ENCODE peak calls at places on chromosome 9, in four cellular contexts. I, T, L and F are unnamed samples.

GRCh38 chr9:35048521-35048920 is 23.9 kb downstream of the VCP start:
- DNase-seq in I (no peak), T (no peak), L (no peak), F (no peak)

GRCh38 chr9:123568691-123569342 is 212.8 kb downstream of the CRB2 start:
- DNase-seq in I (no peak), T (no peak), L (peak), F (peak)

GRCh38 chr9:112894699-112895098 is 4.0 kb upstream of the SLC46A2 start:
- DNase-seq in I (no peak), T (no peak), L (no peak), F (no peak)

GRCh38 chr9:123772967-123773366 is 157.0 kb downstream of the DENND1A start:
- DNase-seq in I (no peak), T (no peak), L (no peak), F (no peak)

GRCh38 chr9:2925016-2925415 is 81.1 kb upstream of the PUM3 start:
- DNase-seq in I (no peak), T (no peak), L (no peak), F (no peak)

GRCh38 chr9:133151601-133152525 is 11.9 kb downstream of the GBGT1 start:
- DNase-seq in I (no peak), T (peak), L (no peak), F (no peak)

GRCh38 chr9:83197611-83198010 is 134.7 kb upstream of the RASEF start:
- DNase-seq in I (no peak), T (no peak), L (no peak), F (no peak)

GRCh38 chr9:115671911-115672310 is 481.7 kb upstream of the PAPPA start:
- DNase-seq in I (no peak), T (no peak), L (no peak), F (no peak)

GRCh38 chr9:131661954-131662621 is 77.8 kb downstream of the RAPGEF1 start:
- DNase-seq in I (no peak), T (no peak), L (no peak), F (no peak)

GRCh38 chr9:8769153-8769552 is 969.6 kb upstream of the DMAC1 start:
- DNase-seq in I (no peak), T (no peak), L (no peak), F (no peak)

GRCh38 chr9:100211471-100211870 is 112.4 kb downstream of the INVS start:
- DNase-seq in I (no peak), T (no peak), L (no peak), F (no peak)

GRCh38 chr9:122642226-122642625 is 15.2 kb downstream of the OR1B1 start:
- DNase-seq in I (no peak), T (no peak), L (no peak), F (peak)

GRCh38 chr9:131420913-131421312 is 27.0 kb downstream of the PRRC2B start:
- DNase-seq in I (no peak), T (no peak), L (peak), F (peak)

GRCh38 chr9:79572891-79573696 is 1.3 kb downstream of the TLE4 start:
- DNase-seq in I (peak), T (peak), L (peak), F (no peak)

GRCh38 chr9:133304158-133304470 is 29.1 kb upstream of the ABO start:
- DNase-seq in I (no peak), T (no peak), L (no peak), F (no peak)

GRCh38 chr9:81625969-81626368 is 63.4 kb downstream of the TLE1 start:
- DNase-seq in I (no peak), T (no peak), L (no peak), F (no peak)

GRCh38 chr9:36163049-36163839 is 5.9 kb upstream of the CCIN start:
- DNase-seq in I (no peak), T (peak), L (peak), F (peak)

GRCh38 chr9:110555971-110556370 is 23.6 kb downstream of the SVEP1 start:
- DNase-seq in I (peak), T (no peak), L (peak), F (peak)

GRCh38 chr9:34654317-34655083 is 2.5 kb downstream of the IL11RA start:
- DNase-seq in I (no peak), T (no peak), L (peak), F (no peak)

GRCh38 chr9:114653556-114654159 is 3.9 kb downstream of the TEX53 start:
- DNase-seq in I (no peak), T (no peak), L (peak), F (peak)

DNA sequence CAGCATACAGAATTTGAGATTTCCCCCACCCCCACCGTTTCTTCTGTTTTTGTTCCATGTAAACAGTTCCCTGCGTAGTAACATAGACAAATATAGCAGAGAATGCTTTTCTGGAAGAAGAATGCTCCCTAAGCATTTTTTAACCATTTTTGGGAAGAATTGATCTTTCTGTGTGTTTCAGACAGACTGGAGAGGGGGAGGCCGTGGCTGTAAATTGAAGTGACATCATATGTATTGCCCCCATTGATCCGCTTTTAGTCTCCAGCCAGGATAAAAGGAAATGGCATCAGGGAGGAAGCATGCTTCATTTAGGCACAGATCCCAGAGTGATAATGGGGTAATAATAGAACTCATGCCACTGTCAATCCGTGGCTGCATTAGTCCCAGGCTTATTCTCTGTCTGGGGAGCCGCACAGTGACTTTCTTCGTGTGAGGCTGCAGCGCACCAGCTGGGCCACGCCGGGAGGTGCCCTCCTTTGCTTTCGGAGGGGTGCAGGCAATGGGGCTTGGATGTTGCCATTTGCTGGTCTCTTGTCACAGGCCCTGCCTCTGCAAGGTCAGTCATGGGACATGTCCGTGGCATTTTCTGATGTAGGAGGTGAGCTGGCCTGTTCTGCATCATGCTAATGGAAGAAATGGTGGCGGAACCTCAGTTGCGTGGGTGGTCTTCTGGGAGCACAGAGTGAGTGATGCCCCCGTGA is 261.5 kb downstream of the FANCC start:
- DNase-seq in I (no peak), T (no peak), L (peak), F (peak)
- H3K4me3 ChIP-seq in I (peak), T (no peak), L (no peak), F (no peak)

GRCh38 chr9:94817291-94818195 is 91.0 kb downstream of the AOPEP start:
- DNase-seq in I (no peak), T (no peak), L (no peak), F (no peak)
- H3K4me3 ChIP-seq in I (no peak), T (no peak), L (no peak), F (no peak)

GRCh38 chr9:126069400-126069955 is 257.2 kb upstream of the MVB12B start:
- DNase-seq in I (no peak), T (no peak), L (no peak), F (no peak)

GRCh38 chr9:126068534-126069230 is 257.9 kb upstream of the MVB12B start:
- DNase-seq in I (no peak), T (no peak), L (no peak), F (no peak)

GRCh38 chr9:126071076-126071750 is 255.4 kb upstream of the MVB12B start:
- DNase-seq in I (no peak), T (no peak), L (no peak), F (no peak)

GRCh38 chr9:126067031-126067734 is 259.4 kb upstream of the MVB12B start:
- DNase-seq in I (no peak), T (no peak), L (no peak), F (no peak)

GRCh38 chr9:126070071-126070470 is 256.6 kb upstream of the MVB12B start:
- DNase-seq in I (no peak), T (no peak), L (no peak), F (no peak)
- H3K4me3 ChIP-seq in I (no peak), T (no peak), L (no peak), F (no peak)

GRCh38 chr9:129258124-129258822 is 80.2 kb upstream of the IER5L start:
- DNase-seq in I (peak), T (peak), L (peak), F (peak)
- H3K4me3 ChIP-seq in I (peak), T (no peak), L (no peak), F (peak)

DNA sequence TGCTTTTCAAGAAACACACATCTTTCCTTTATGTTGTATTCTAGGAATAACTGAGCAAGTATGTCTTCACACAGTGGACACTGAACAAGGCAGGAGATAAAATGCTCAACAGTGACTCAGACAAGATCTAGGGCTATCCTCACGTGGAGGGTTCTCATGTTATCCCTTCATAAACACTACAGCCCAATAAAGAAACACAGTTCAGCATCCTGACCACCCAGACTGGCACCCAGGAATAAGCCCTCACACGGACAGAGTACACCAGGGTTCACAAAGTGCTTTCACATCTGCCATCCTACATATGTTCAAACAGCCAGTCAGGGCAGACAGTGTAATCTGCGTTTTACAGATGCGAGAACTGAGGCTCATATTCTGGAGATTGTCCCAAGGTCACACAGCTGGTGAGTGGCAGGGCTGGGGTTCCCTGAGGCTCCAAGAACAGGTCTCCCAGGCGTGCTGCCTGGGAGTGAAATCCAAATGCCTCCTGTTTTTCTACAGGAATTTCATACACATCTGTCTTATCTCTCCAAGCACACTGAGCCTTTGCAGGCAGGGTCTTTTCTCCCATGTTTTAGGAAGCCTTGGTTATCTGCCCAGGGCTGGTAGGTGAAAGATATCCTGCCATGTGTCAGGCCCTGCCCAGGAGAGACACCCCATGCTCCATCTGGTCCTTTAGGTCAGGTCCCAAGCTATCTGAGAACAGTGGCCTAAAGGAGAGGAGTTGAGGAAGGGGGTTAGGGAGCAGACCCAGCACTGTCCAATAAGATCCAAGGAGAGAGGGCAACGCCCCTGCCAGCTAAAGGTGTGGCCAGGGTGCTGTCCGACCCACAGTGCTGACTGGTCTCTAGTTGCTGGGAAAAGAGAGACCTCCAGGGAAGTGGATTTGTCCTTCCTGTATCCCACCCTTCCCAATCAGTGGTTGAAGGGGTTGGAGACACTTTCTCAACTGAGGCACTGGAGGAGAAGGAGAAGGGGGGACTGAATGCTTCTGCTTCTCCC is 47.9 kb upstream of the XPA start:
- DNase-seq in I (no peak), T (no peak), L (no peak), F (no peak)
- H3K4me3 ChIP-seq in I (no peak), T (no peak), L (no peak), F (no peak)

GRCh38 chr9:134591573-134591981 is 50.0 kb upstream of the COL5A1 start:
- DNase-seq in I (no peak), T (no peak), L (peak), F (peak)
- H3K4me3 ChIP-seq in I (no peak), T (no peak), L (no peak), F (no peak)

DNA sequence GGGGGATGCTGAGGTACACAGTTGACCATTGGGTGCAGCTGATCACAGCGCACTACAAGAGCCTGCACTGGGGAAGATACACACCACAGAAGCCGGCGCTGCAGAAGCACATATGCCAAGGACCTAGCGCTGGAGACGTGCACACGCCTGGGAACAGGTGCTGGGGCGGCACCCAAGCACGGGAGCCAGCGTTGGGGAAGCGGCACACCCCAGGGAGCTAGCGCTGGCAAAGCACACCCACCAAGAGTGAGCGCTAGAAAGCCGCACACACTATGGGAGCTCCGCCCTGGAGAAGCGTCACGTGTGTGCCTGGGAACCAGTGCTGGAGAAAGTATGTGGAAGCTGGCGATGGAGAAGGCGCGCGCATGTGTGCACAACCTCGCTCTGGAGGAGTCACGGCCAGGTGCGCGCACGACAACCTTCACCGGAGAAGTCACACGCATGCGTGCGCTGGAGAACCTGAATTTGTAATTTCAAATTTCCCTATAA is 4.5 kb downstream of the FANCC start:
- DNase-seq in I (peak), T (peak), L (peak), F (peak)
- H3K4me3 ChIP-seq in I (peak), T (no peak), L (peak), F (peak)

GRCh38 chr9:86601697-86602096 is 247.5 kb upstream of the TUT7 start:
- DNase-seq in I (no peak), T (no peak), L (no peak), F (peak)
- H3K4me3 ChIP-seq in I (no peak), T (no peak), L (no peak), F (no peak)

GRCh38 chr9:136330406-136330990 is 3.2 kb downstream of the GPSM1 start:
- DNase-seq in I (no peak), T (no peak), L (no peak), F (no peak)

GRCh38 chr9:136331030-136331429 is 3.7 kb downstream of the GPSM1 start:
- DNase-seq in I (no peak), T (no peak), L (no peak), F (no peak)

GRCh38 chr9:136329211-136329627 is 1.9 kb downstream of the GPSM1 start:
- DNase-seq in I (no peak), T (no peak), L (no peak), F (peak)

GRCh38 chr9:136328622-136329041 is 1.3 kb downstream of the GPSM1 start:
- DNase-seq in I (no peak), T (no peak), L (peak), F (peak)

DNA sequence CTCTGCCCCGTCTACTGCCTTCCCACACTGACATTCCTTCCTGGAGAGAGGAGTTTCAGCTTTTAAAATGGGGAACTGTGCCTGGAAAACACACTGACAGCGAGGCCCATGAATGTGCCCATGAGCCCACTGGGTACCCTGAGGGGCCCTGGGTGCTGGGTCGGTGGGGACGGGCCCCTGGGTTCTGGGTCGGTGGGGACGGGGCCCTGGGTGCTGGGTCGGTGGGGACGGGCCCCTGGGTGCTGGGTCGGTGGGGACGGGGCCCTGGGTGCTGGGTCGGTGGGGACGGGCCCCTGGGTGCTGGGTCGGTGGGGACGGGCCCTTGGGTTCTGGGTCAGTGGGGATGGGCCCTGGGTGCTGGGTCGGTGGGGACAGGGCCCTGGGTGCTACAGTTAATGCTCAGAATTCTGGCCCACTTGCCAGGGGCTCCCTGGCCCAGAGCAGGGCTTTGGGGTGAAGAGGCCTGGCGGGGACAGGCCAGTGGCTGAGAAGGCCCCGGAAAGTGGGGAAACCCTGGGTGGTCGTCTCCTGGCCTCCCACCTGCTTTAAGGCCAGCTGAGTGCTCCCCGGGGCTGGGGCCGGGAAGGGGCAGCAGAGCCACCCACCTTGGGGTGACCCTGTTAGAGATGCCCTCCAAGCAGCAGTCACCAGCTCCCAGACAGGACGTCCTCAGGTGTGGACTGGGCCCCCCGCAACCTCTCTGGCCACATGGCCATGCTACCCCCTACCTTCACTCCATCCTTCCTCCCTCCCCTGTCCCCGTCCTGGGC is 2.5 kb downstream of the GPSM1 start:
- DNase-seq in I (no peak), T (no peak), L (no peak), F (no peak)
- H3K4me3 ChIP-seq in I (peak), T (no peak), L (no peak), F (peak)